ENCODE peak calls at places on chromosomes 11 and 22, in eight cellular contexts. L, I, Q, A, O, P, D and R are unnamed samples.

GRCh38 chr11:1756791-1757771 is 6.6 kb downstream of the CTSD start:
- DNase-seq in I (no peak), L (no peak), A (no peak), D (no peak), P (no peak), Q (no peak), O (no peak), R (no peak)

GRCh38 chr22:26891431-26891830 is 234.0 kb downstream of the MIAT start:
- DNase-seq in O (no peak), D (no peak), Q (no peak), I (no peak), A (no peak), L (no peak), P (no peak), R (no peak)

GRCh38 chr11:119796363-119797060 is 67.5 kb upstream of the NECTIN1 start:
- DNase-seq in D (no peak), Q (no peak), O (no peak), I (no peak), P (no peak), A (no peak), L (no peak), R (no peak)

GRCh38 chr11:47675851-47676250 is 33.5 kb upstream of the MTCH2 start:
- DNase-seq in Q (no peak), I (no peak), A (no peak), L (no peak), D (no peak), P (no peak), O (no peak), R (no peak)

GRCh38 chr11:17014774-17015638 is 792 bp upstream of the PLEKHA7 start:
- DNase-seq in A (no peak), D (peak), I (no peak), Q (peak), P (no peak), O (peak), L (no peak), R (peak)

GRCh38 chr11:12829131-12829530 is 154.9 kb downstream of the TEAD1 start:
- DNase-seq in I (no peak), P (no peak), O (no peak), L (no peak), A (no peak), D (no peak), Q (no peak), R (no peak)

GRCh38 chr11:75103380-75104026 is 6.8 kb upstream of the OR2AT4 start:
- DNase-seq in I (no peak), O (no peak), P (no peak), Q (no peak), D (no peak), L (no peak), A (no peak), R (no peak)

GRCh38 chr22:49282596-49282995 is 545.1 kb downstream of the BRD1 start:
- DNase-seq in A (no peak), I (no peak), L (no peak), Q (no peak), P (no peak), D (no peak), O (no peak), R (no peak)

GRCh38 chr11:287821-288327 is 1.1 kb upstream of the PGGHG start:
- DNase-seq in Q (peak), P (peak), D (no peak), I (peak), L (no peak), A (peak), O (no peak), R (no peak)

GRCh38 chr22:41197808-41198585 is 7.1 kb upstream of the L3MBTL2 start:
- DNase-seq in L (no peak), P (peak), I (no peak), A (no peak), Q (peak), O (peak), D (no peak), R (no peak)

GRCh38 chr22:47168900-47169800 is 406.7 kb downstream of the TBC1D22A start:
- DNase-seq in I (no peak), P (peak), O (no peak), L (no peak), D (peak), Q (no peak), A (no peak), R (peak)

GRCh38 chr22:38304526-38304925 is 12.7 kb downstream of the CSNK1E start:
- DNase-seq in O (no peak), I (peak), P (no peak), L (no peak), A (no peak), Q (no peak), D (no peak), R (no peak)

GRCh38 chr22:27331526-27332281 is 469.9 kb downstream of the MN1 start:
- DNase-seq in Q (no peak), L (no peak), I (peak), D (peak), O (no peak), A (peak), P (no peak), R (peak)

GRCh38 chr22:45329536-45329936 is 19.8 kb downstream of the FAM118A start:
- DNase-seq in L (no peak), I (peak), Q (no peak), A (no peak), P (no peak), D (no peak), O (peak), R (no peak)

GRCh38 chr11:3165152-3165705 is at the start of gene OSBPL5:
- DNase-seq in L (no peak), O (peak), P (peak), D (peak), Q (peak), A (peak), I (peak), R (peak)

GRCh38 chr11:19087658-19088057 is 27.1 kb upstream of the MRGPRX2 start:
- DNase-seq in L (no peak), A (no peak), I (no peak), O (no peak), Q (no peak), P (no peak), D (no peak), R (no peak)

GRCh38 chr11:88282789-88283188 is 54.7 kb downstream of the CTSC start:
- DNase-seq in O (no peak), L (no peak), Q (no peak), D (no peak), A (no peak), I (no peak), P (no peak), R (no peak)

GRCh38 chr11:119403021-119403420 is 20.0 kb downstream of the THY1 start:
- DNase-seq in A (no peak), L (no peak), D (no peak), O (no peak), I (no peak), P (no peak), Q (no peak), R (no peak)